ENCODE peak calls at places on chromosomes 13 and 19, in nine cellular contexts. Q, U, Y, O, I, M, P, Z and J are unnamed samples.

GRCh38 chr13:100128838-100129237 is 39.9 kb downstream of the PCCA start:
- DNase-seq in Q (no peak), U (no peak), Y (no peak), O (no peak), I (no peak), M (no peak), P (no peak), Z (no peak), J (no peak)

GRCh38 chr19:31339405-31339804 is 9.8 kb downstream of the TSHZ3 start:
- DNase-seq in Q (no peak), U (no peak), Y (no peak), O (no peak), I (no peak), M (no peak), P (no peak), Z (no peak), J (no peak)

GRCh38 chr13:113637262-113638160 is 20.5 kb downstream of the ATP4B start:
- DNase-seq in Q (no peak), U (no peak), Y (no peak), O (no peak), I (no peak), M (no peak), P (no peak), Z (no peak), J (no peak)

GRCh38 chr13:109856350-109856749 is 70.0 kb upstream of the IRS2 start:
- DNase-seq in Q (no peak), U (no peak), Y (no peak), O (no peak), I (no peak), M (no peak), P (no peak), Z (no peak), J (no peak)

GRCh38 chr13:33169273-33169980 is 116.1 kb downstream of the STARD13 start:
- DNase-seq in Q (no peak), U (peak; percentile 47), Y (no peak), O (no peak), I (no peak), M (no peak), P (peak; percentile 37), Z (peak; percentile 40), J (no peak)

GRCh38 chr19:5828661-5829566 is 10.6 kb downstream of the FUT6 start:
- DNase-seq in Q (no peak), U (no peak), Y (peak; percentile 50), O (peak; percentile 23), I (no peak), M (no peak), P (no peak), Z (no peak), J (peak; percentile 38)

GRCh38 chr13:107043016-107043957 is 475.4 kb upstream of the ARGLU1 start:
- DNase-seq in Q (no peak), U (no peak), Y (no peak), O (no peak), I (no peak), M (no peak), P (no peak), Z (no peak), J (no peak)

GRCh38 chr19:11225815-11226214 is 13.6 kb upstream of the ANGPTL8 start:
- DNase-seq in Q (no peak), U (no peak), Y (no peak), O (no peak), I (no peak), M (no peak), P (no peak), Z (no peak), J (no peak)

GRCh38 chr19:38194061-38194701 is 29.8 kb downstream of the DPF1 start:
- DNase-seq in Q (no peak), U (no peak), Y (no peak), O (no peak), I (no peak), M (no peak), P (no peak), Z (no peak), J (no peak)

GRCh38 chr13:46605824-46606554 is 53.0 kb downstream of the LRCH1 start:
- DNase-seq in Q (no peak), U (no peak), Y (no peak), O (no peak), I (no peak), M (no peak), P (no peak), Z (no peak), J (no peak)

GRCh38 chr13:23695711-23696512 is 125.7 kb downstream of the TNFRSF19 start:
- DNase-seq in Q (no peak), U (no peak), Y (peak; percentile 72), O (peak; percentile 40), I (no peak), M (peak; percentile 25), P (no peak), Z (no peak), J (peak; percentile 74)

GRCh38 chr13:32426981-32427851 is 714 bp downstream of the N4BP2L1 start:
- DNase-seq in Q (no peak), U (no peak), Y (peak; percentile 61), O (peak; percentile 26), I (no peak), M (peak; percentile 25), P (peak; percentile 69), Z (no peak), J (peak; percentile 62)

GRCh38 chr19:14393303-14393702 is 12.1 kb downstream of the ADGRE5 start:
- DNase-seq in Q (no peak), U (no peak), Y (no peak), O (no peak), I (no peak), M (no peak), P (no peak), Z (no peak), J (no peak)

GRCh38 chr13:97107815-97108534 is 113.7 kb upstream of the OXGR1 start:
- DNase-seq in Q (no peak), U (no peak), Y (no peak), O (no peak), I (no peak), M (no peak), P (no peak), Z (no peak), J (no peak)

GRCh38 chr19:995051-995827 is 5.0 kb upstream of the GRIN3B start:
- DNase-seq in Q (no peak), U (no peak), Y (no peak), O (no peak), I (no peak), M (no peak), P (no peak), Z (no peak), J (no peak)

GRCh38 chr19:8302734-8303133 is 5.4 kb downstream of the CD320 start:
- DNase-seq in Q (no peak), U (no peak), Y (no peak), O (no peak), I (no peak), M (peak; percentile 6), P (no peak), Z (no peak), J (peak; percentile 8)